ENCODE peak calls at places on chromosomes 11 and 22, in nine cellular contexts. X is LoVo; Z is stimulated activated CD8-positive, alpha-beta memory T cell treated with anti-CD3 and anti-CD28 coated beads, Interleukin-12 subunit alpha, Interleukin-12 subunit beta, amount 100 ng/mL, for 4 hours; U is heart right ventricle; V is endothelial cell; L is SJSA1; P is head of caudate nucleus; I is NCI-H460; O is GM04504. C is an unnamed sample.

GRCh38 chr11:65545853-65546216 is 12.3 kb downstream of the LTBP3 start:
- DNase-seq in I (no peak), O (no peak), L (no peak), U (no peak), P (no peak), V (no peak), Z (no peak), X (no peak), C (no peak)

GRCh38 chr11:65719887-65720236 is 736 bp downstream of the RNASEH2C start:
- DNase-seq in Z (no peak), X (no peak), V (peak; percentile 30), O (no peak), P (no peak), U (no peak), L (no peak), I (no peak), C (peak; percentile 22)

GRCh38 chr11:14529933-14530332 is 9.7 kb upstream of the PSMA1 start:
- DNase-seq in V (no peak), L (no peak), Z (no peak), X (no peak), U (no peak), I (no peak), O (no peak), P (no peak), C (no peak)

GRCh38 chr22:39236321-39237275 is 8.2 kb downstream of the PDGFB start:
- DNase-seq in U (peak; percentile 90), Z (no peak), L (no peak), P (no peak), I (no peak), X (no peak), O (no peak), V (no peak), C (no peak)

GRCh38 chr11:62502030-62502730 is 44.4 kb downstream of the AHNAK start:
- DNase-seq in P (no peak), U (no peak), V (no peak), O (no peak), L (no peak), I (no peak), Z (no peak), X (no peak), C (no peak)

GRCh38 chr11:134562176-134562575 is 150.1 kb upstream of the B3GAT1 start:
- DNase-seq in O (no peak), I (no peak), Z (no peak), L (no peak), U (peak; percentile 2), X (no peak), P (peak; percentile 7), V (no peak), C (no peak)

GRCh38 chr11:130002352-130002845 is at the start of gene PRDM10:
- DNase-seq in U (peak; percentile 95), P (peak; percentile 94), X (peak; percentile 91), Z (peak; percentile 86), V (peak; percentile 87), L (no peak), I (peak; percentile 81), O (peak; percentile 83), C (peak; percentile 94)

GRCh38 chr11:92767416-92767815 is 202.0 kb upstream of the MTNR1B start:
- DNase-seq in X (no peak), Z (no peak), V (no peak), O (no peak), I (no peak), L (no peak), U (no peak), P (no peak), C (no peak)

GRCh38 chr11:78806214-78807004 is 231.7 kb upstream of the NARS2 start:
- DNase-seq in Z (no peak), L (peak; percentile 48), U (no peak), O (no peak), P (no peak), I (no peak), X (no peak), V (no peak), C (no peak)

GRCh38 chr22:42905702-42906183 is 48.7 kb upstream of the ARFGAP3 start:
- DNase-seq in U (peak; percentile 62), X (no peak), P (no peak), Z (no peak), O (no peak), L (no peak), V (no peak), I (no peak), C (peak; percentile 43)

GRCh38 chr11:1761110-1761856 is 2.4 kb downstream of the CTSD start:
- DNase-seq in V (no peak), X (no peak), P (no peak), L (no peak), I (no peak), O (no peak), Z (no peak), U (no peak), C (no peak)

GRCh38 chr11:59142530-59143507 is at the start of gene FAM111A:
- DNase-seq in X (peak; percentile 88), O (peak; percentile 66), I (peak; percentile 54), V (peak; percentile 80), L (peak; percentile 92), U (peak; percentile 90), Z (peak; percentile 70), P (peak; percentile 82), C (peak; percentile 68)